ENCODE peak calls at places on chromosomes 4 and X, in eight cellular contexts. F, Z, U, Q, V, M, H and I are unnamed samples.

GRCh38 chr4:159190646-159191045 is 87.8 kb downstream of the RAPGEF2 start:
- DNase-seq in F (no peak), Z (no peak), U (no peak), Q (no peak), V (no peak), M (no peak), H (no peak), I (no peak)

GRCh38 chrX:87900320-87900908 is 382.8 kb downstream of the KLHL4 start:
- DNase-seq in F (no peak), Z (no peak), U (no peak), Q (no peak), V (no peak), M (peak; percentile 1), H (no peak), I (no peak)

GRCh38 chrX:137234651-137235402 is 201.0 kb upstream of the GPR101 start:
- DNase-seq in F (no peak), Z (no peak), U (no peak), Q (no peak), V (no peak), M (no peak), H (no peak), I (no peak)

GRCh38 chrX:22389544-22390243 is 117.0 kb downstream of the CBLL2 start:
- DNase-seq in F (no peak), Z (no peak), U (no peak), Q (no peak), V (peak; percentile 56), M (peak; percentile 72), H (no peak), I (no peak)

GRCh38 chrX:86504297-86504696 is 356.0 kb downstream of the DACH2 start:
- DNase-seq in F (no peak), Z (no peak), U (no peak), Q (no peak), V (no peak), M (no peak), H (no peak), I (no peak)

GRCh38 chrX:150213481-150214030 is 149.6 kb upstream of the MAMLD1 start:
- DNase-seq in F (no peak), Z (no peak), U (no peak), Q (no peak), V (no peak), M (no peak), H (no peak), I (no peak)

GRCh38 chr4:54626113-54626512 is 31.6 kb upstream of the KIT start:
- DNase-seq in F (no peak), Z (no peak), U (no peak), Q (no peak), V (no peak), M (no peak), H (no peak), I (no peak)

GRCh38 chr4:38565271-38566199 is 98.5 kb upstream of the KLF3 start:
- DNase-seq in F (no peak), Z (no peak), U (peak; percentile 24), Q (peak; percentile 52), V (peak; percentile 60), M (peak; percentile 92), H (no peak), I (no peak)

GRCh38 chr4:175891863-175892262 is 79.8 kb upstream of the GPM6A start:
- DNase-seq in F (no peak), Z (no peak), U (no peak), Q (no peak), V (peak; percentile 32), M (peak; percentile 26), H (no peak), I (no peak)

GRCh38 chrX:23662853-23663252 is 4.4 kb upstream of the PRDX4 start:
- DNase-seq in F (no peak), Z (no peak), U (no peak), Q (no peak), V (peak; percentile 14), M (peak; percentile 7), H (no peak), I (no peak)

GRCh38 chr4:151291485-151291884 is 14.5 kb downstream of the PRSS48 start:
- DNase-seq in F (no peak), Z (no peak), U (no peak), Q (no peak), V (no peak), M (no peak), H (no peak), I (no peak)

GRCh38 chr4:122329876-122330595 is 48.8 kb upstream of the ADAD1 start:
- DNase-seq in F (no peak), Z (no peak), U (no peak), Q (no peak), V (peak; percentile 58), M (peak; percentile 85), H (no peak), I (no peak)

GRCh38 chr4:40601641-40602040 is 28.0 kb downstream of the RBM47 start:
- DNase-seq in F (no peak), Z (no peak), U (no peak), Q (no peak), V (no peak), M (no peak), H (no peak), I (no peak)

GRCh38 chrX:136021903-136022302 is 36.7 kb downstream of the SLC9A6 start:
- DNase-seq in F (no peak), Z (no peak), U (no peak), Q (no peak), V (peak; percentile 3), M (no peak), H (no peak), I (no peak)

GRCh38 chrX:149512225-149512885 is 7.2 kb upstream of the IDS start:
- DNase-seq in F (peak; percentile 43), Z (peak; percentile 50), U (peak; percentile 65), Q (peak; percentile 53), V (peak; percentile 64), M (peak; percentile 41), H (no peak), I (peak; percentile 68)

GRCh38 chr4:56704074-56704473 is 23.0 kb upstream of the HOPX start:
- DNase-seq in F (no peak), Z (no peak), U (no peak), Q (no peak), V (no peak), M (peak; percentile 40), H (no peak), I (no peak)

GRCh38 chr4:30856795-30857564 is 136.8 kb downstream of the PCDH7 start:
- DNase-seq in F (no peak), Z (no peak), U (no peak), Q (no peak), V (no peak), M (no peak), H (no peak), I (no peak)

GRCh38 chr4:14143892-14144291 is 516.4 kb upstream of the BOD1L1 start:
- DNase-seq in F (no peak), Z (no peak), U (no peak), Q (no peak), V (peak; percentile 9), M (peak; percentile 40), H (no peak), I (no peak)
- TF ChIP-seq CTCF in F (peak; percentile 39), Z (no peak), U (no peak), Q (no peak), V (peak; percentile 18), M (no peak), H (no peak), I (no peak)

GRCh38 chrX:74464722-74465121 is 43.4 kb downstream of the SLC16A2 start:
- DNase-seq in F (no peak), Z (no peak), U (no peak), Q (no peak), V (no peak), M (no peak), H (no peak), I (no peak)

GRCh38 chrX:74461384-74461783 is 40.1 kb downstream of the SLC16A2 start:
- DNase-seq in F (no peak), Z (no peak), U (no peak), Q (no peak), V (no peak), M (no peak), H (no peak), I (no peak)

GRCh38 chrX:74453178-74453577 is 31.9 kb downstream of the SLC16A2 start:
- DNase-seq in F (no peak), Z (no peak), U (no peak), Q (no peak), V (no peak), M (peak; percentile 82), H (no peak), I (no peak)

GRCh38 chrX:74458738-74459137 is 37.4 kb downstream of the SLC16A2 start:
- DNase-seq in F (no peak), Z (no peak), U (no peak), Q (no peak), V (peak; percentile 62), M (peak; percentile 62), H (peak; percentile 36), I (no peak)
- TF ChIP-seq CTCF in F (no peak), Z (no peak), U (no peak), Q (no peak), V (no peak), M (no peak), H (no peak), I (no peak)

GRCh38 chr4:125277827-125278226 is 36.9 kb upstream of the FAT4 start:
- DNase-seq in F (no peak), Z (no peak), U (no peak), Q (no peak), V (no peak), M (no peak), H (no peak), I (no peak)

GRCh38 chr4:125280892-125281403 is 33.8 kb upstream of the FAT4 start:
- DNase-seq in F (no peak), Z (no peak), U (no peak), Q (no peak), V (no peak), M (no peak), H (no peak), I (no peak)

DNA sequence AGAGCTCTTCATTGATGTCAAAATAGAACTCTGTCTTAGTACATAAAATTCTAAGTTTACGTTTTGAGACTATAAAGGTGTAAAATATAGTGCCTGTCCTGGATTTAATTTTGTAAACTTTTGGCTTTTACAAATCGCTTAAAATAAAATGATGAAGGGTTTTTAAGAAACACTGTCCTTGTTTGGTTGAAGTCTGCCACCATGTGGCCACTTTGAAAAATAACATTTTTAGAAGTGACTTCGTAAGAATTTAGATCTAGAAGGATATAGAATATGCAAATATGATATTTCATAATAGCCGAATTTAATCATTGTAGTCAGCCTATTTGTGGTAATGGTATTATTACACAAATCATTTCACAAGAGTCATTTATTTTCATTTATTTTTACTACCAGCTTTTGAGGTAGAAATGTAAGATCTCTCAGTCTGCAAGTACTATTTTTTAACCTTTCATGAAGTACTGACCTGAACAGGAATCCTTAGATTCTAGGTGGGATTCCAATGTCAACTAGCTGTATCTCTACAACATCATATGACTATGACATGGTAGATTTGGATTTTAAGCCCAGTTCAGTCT is 31.0 kb upstream of the FAT4 start:
- DNase-seq in F (no peak), Z (no peak), U (no peak), Q (no peak), V (peak; percentile 68), M (peak; percentile 56), H (no peak), I (peak; percentile 1)
- TF ChIP-seq CTCF in F (peak; percentile 84), Z (peak; percentile 36), U (peak; percentile 52), Q (peak; percentile 45), V (peak; percentile 40), M (peak; percentile 14), H (peak; percentile 28), I (peak; percentile 30)

DNA sequence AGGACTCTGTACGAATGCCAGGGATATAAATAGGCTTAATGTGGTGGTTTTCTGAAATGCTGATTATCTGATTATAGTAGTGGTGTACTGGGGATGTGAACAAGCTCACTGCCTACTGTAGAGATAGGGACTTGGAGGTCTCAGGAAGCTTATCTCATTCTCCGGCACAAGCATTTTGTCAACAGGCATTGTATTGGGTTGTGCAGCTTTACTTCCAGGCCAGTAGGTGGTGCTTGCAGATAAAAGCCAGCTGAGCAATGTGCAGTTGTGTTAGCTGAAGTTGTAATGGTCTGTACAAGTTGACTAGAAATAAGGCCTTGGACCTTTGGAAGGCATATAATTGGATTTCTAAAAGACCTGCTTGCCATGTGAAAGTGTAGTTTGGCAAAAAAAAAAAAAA is 49.5 kb upstream of the TMLHE start:
- DNase-seq in F (no peak), Z (no peak), U (no peak), Q (no peak), V (peak; percentile 3), M (peak; percentile 30), H (no peak), I (peak; percentile 19)
- TF ChIP-seq CTCF in F (no peak), Z (no peak), U (peak; percentile 22), Q (peak; percentile 23), V (peak; percentile 18), M (peak; percentile 60), H (peak; percentile 23), I (peak; percentile 21)